ENCODE peak calls at places on chromosomes 5 and 9, in four cellular contexts. B is mammary epithelial cell, D is BE2C, G is stomach. E is an unnamed sample. For H3K4me1, the result is how much of the 10 kb centered on the place peaks cover.

GRCh38 chr9:110578896-110579752 is at the start of gene SVEP1:
- DNase-seq in B (peak), G (no peak), D (peak), E (peak)

GRCh38 chr9:86407022-86407421 is 52.8 kb upstream of the TUT7 start:
- DNase-seq in B (peak), D (no peak), G (peak), E (no peak)

GRCh38 chr5:172931001-172931536 is 28.2 kb upstream of the RPL26L1 start:
- DNase-seq in D (peak), G (no peak), B (peak), E (peak)

GRCh38 chr5:99060306-99061261 is 131.8 kb upstream of the CHD1 start:
- DNase-seq in G (peak), B (peak), D (peak), E (peak)

GRCh38 chr5:29161399-29161798 is 2032.1 kb upstream of the CDH6 start:
- DNase-seq in B (no peak), G (no peak), D (no peak), E (no peak)

GRCh38 chr5:34905564-34905963 is 9.7 kb downstream of the RAD1 start:
- DNase-seq in B (no peak), G (no peak), D (no peak), E (no peak)

GRCh38 chr5:68534131-68534940 is 318.8 kb downstream of the PIK3R1 start:
- DNase-seq in D (peak), B (no peak), G (peak), E (no peak)

GRCh38 chr5:5026407-5026780 is 113.7 kb upstream of the ADAMTS16 start:
- DNase-seq in B (no peak), G (no peak), D (no peak), E (no peak)

GRCh38 chr9:69324549-69325401 is at the start of gene ENTREP1:
- DNase-seq in D (peak), G (peak), B (peak), E (peak)

GRCh38 chr9:95666096-95666784 is 149.5 kb upstream of the PTCH1 start:
- DNase-seq in B (no peak), D (no peak), G (no peak), E (no peak)

GRCh38 chr5:15290953-15291352 is 209.0 kb upstream of the FBXL7 start:
- DNase-seq in D (no peak), G (no peak), B (no peak), E (no peak)

GRCh38 chr9:132163876-132164603 is 2.2 kb downstream of the NTNG2 start:
- DNase-seq in G (no peak), B (no peak), D (no peak), E (peak)

GRCh38 chr9:134230942-134231325 is 66.6 kb upstream of the RNU6ATAC start:
- DNase-seq in G (no peak), B (no peak), D (no peak), E (no peak)

GRCh38 chr5:10220253-10220652 is 29.4 kb downstream of the ATPSCKMT start:
- DNase-seq in B (no peak), G (no peak), D (no peak), E (no peak)

GRCh38 chr5:56270058-56270457 is 36.9 kb upstream of the ANKRD55 start:
- DNase-seq in D (peak), B (peak), G (no peak), E (no peak)

GRCh38 chr9:134136117-134136996 is 475 bp downstream of the WDR5 start:
- DNase-seq in G (no peak), B (peak), D (no peak), E (peak)

GRCh38 chr5:175478384-175479124 is at the start of gene SFXN1:
- DNase-seq in B (peak), G (peak), D (peak), E (peak)

GRCh38 chr5:57499262-57500050 is 16.8 kb upstream of the ACTBL2 start:
- DNase-seq in B (peak), G (no peak), D (peak), E (no peak)

GRCh38 chr5:151048526-151048925 is 28.1 kb downstream of the GPX3 start:
- DNase-seq in B (no peak), D (no peak), G (no peak), E (no peak)

GRCh38 chr9:37374892-37375291 is 47.6 kb upstream of the GRHPR start:
- DNase-seq in G (no peak), B (no peak), D (no peak), E (no peak)

GRCh38 chr5:43063731-43064171 is 23.6 kb upstream of the ANXA2R start:
- DNase-seq in G (no peak), D (no peak), B (no peak), E (peak)

GRCh38 chr5:132651838-132652476 is 6.0 kb upstream of the IL13 start:
- DNase-seq in D (no peak), G (peak), B (no peak), E (no peak)

GRCh38 chr5:84383816-84384603 is 670 bp downstream of the EDIL3 start:
- DNase-seq in D (peak), G (no peak), B (peak), E (peak)

DNA sequence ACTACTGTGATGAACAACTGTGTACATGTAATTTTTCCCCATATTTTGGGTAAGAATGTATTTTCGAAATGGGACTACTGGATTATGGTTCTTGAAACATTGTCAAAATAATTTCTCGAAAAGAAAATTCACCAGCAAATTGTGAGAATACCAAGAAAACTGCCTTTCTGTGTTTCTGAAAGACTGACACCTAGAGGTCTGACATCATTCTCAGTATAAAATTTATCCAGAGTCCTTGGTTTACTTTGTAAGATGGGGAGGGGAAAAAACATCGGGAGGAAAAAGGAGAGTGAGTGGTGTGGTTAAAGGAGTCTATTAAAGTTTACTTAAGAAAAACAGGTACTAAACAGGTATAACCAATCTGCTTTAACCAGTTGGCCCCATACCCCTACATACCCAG is 149.2 kb downstream of the CEP120 start:
- DNase-seq in G (no peak), B (no peak), D (no peak), E (no peak)
- TF ChIP-seq CTCF in G (no peak), B (no peak), D (no peak), E (no peak)

GRCh38 chr5:27475063-27475462 is 436.7 kb upstream of the CDH9 start:
- DNase-seq in B (no peak), G (no peak), D (no peak), E (no peak)

GRCh38 chr5:27472875-27473274 is 434.5 kb upstream of the CDH9 start:
- DNase-seq in G (no peak), D (no peak), B (no peak), E (no peak)

GRCh38 chr5:27473300-27474053 is 435.1 kb upstream of the CDH9 start:
- DNase-seq in B (no peak), D (no peak), G (no peak), E (no peak)

GRCh38 chr5:27474054-27474323 is 435.6 kb upstream of the CDH9 start:
- DNase-seq in G (no peak), B (no peak), D (no peak), E (no peak)

DNA sequence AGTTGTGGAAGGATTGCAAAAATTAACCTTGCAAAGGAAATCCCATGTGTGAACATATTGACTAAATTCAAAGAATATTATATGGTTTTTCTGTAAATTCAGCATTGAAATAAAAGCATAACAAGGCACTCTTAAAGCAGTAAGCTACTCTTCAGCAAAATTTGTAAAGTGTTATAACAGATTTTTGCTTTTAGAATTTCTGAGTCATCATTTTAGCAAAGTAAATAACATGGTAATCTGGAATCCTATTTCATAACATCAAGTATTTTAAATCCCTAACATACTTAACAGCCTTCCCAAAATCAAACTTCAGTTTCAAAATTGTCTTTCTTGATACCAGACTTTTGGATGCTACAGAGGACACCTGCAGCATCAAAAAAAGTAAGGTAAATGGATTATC is 436.0 kb upstream of the CDH9 start:
- DNase-seq in G (no peak), D (no peak), B (no peak), E (no peak)
- H3K4me3 ChIP-seq in G (no peak), D (no peak), B (no peak), E (no peak)

DNA sequence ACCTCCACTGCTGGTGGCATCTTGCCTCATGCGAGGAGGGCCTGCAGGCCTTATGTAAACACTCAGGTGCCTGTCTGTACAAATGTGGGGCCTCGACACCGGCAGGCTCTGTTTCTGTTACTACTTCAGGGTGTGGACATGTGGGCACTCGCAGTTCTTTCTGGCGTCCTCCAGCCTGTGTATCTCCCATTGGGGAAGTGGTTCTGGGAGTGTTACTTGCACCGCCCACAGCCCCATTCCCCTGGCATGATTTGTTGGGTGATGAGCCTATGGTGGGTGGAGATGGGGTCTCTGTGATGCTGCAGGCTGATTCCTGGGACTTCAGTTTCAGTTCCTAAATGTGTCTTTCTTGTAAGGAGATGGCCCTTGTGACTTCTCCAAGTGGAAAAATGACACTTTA is 82.1 kb upstream of the PITX1 start:
- DNase-seq in G (no peak), D (no peak), B (peak), E (no peak)
- H3K4me1 ChIP-seq in G (under half), D (under half), B (under half), E (under half)

GRCh38 chr5:115589043-115589442 is 13.2 kb downstream of the TICAM2 start:
- DNase-seq in G (no peak), D (no peak), B (no peak), E (no peak)

GRCh38 chr5:115585265-115585664 is 17.0 kb downstream of the TICAM2 start:
- DNase-seq in G (no peak), B (no peak), D (no peak), E (no peak)

GRCh38 chr5:115588640-115589039 is 13.6 kb downstream of the TICAM2 start:
- DNase-seq in D (no peak), B (no peak), G (no peak), E (no peak)

GRCh38 chr5:115584501-115584900 is 17.8 kb downstream of the TICAM2 start:
- DNase-seq in G (no peak), D (no peak), B (no peak), E (no peak)

DNA sequence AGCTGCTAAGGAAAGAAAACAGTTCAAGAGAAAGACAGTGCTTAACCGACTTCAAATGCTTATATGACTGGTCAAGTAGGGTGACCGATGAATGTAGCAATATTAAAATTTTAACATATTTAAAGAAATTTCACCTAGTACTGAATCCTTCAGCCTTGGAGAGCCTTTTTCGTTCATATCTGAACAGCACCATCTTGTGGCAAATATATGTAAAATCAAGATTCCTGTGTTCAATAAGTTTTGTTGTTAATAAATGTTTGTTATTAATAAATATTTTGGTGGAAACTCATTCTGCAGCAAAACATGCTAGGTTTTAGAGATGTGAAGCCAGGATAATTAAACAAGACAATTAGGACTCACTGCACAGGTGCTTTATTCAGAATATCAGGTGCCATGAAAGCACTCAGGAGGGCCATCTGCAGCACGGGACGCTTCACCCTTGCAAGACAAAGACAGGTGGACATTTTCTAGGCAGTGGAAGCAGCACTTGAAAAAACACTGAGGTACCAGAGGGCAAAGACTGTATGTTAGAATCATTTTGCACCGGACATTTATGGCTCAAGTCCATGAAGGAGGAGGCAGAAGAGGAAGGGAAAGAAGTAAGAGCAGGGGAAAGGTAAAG is 15.6 kb downstream of the TICAM2 start:
- DNase-seq in G (no peak), B (no peak), D (no peak), E (no peak)
- TF ChIP-seq CTCF in G (no peak), B (peak), D (peak), E (peak)

DNA sequence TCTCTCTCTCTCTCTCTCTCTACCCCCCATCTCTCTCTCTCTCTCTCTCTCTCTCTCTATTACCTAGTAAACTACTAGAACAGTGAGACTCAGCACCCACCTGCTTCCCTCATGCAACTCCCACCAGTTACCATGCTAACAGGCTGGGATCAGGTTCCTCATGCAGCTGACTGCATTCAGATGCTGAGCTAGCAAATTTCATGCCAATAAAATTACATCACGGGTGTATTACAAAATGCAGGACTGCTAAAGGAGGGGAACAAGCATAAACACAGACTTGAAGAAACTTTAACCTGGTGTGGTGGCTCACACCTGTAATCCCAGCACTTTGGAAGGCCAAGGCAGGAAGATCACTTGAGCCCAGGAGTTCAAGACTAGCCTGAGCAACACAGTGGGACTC is 76.0 kb downstream of the CEMIP2 start:
- DNase-seq in B (peak), D (no peak), G (no peak), E (no peak)
- H3K4me3 ChIP-seq in B (no peak), D (no peak), G (no peak), E (no peak)

E was measured in psoas muscle.